ENCODE peak calls at places on chromosomes 6 and 20, in seven cellular contexts. O, F, X, D, H, T and K are unnamed samples.
A peak's percentile ranks its signal among the peaks of the same experiment; 100 is the strongest.

GRCh38 chr20:1336699-1337387 is 7.9 kb upstream of the SDCBP2 start:
- DNase-seq in H (no peak), F (peak; percentile 60), T (no peak), X (peak; percentile 56), O (peak; percentile 36), D (peak; percentile 84), K (peak; percentile 31)

GRCh38 chr6:99736302-99736701 is 129.7 kb downstream of the PRDM13 start:
- DNase-seq in T (no peak), D (no peak), X (no peak), H (no peak), O (no peak), F (no peak), K (no peak)

GRCh38 chr6:108862479-108863191 is 14.4 kb downstream of the ARMC2 start:
- DNase-seq in D (no peak), O (no peak), T (no peak), H (no peak), F (peak; percentile 32), X (no peak), K (no peak)

GRCh38 chr20:39356913-39357312 is 394.8 kb downstream of the DHX35 start:
- DNase-seq in H (no peak), D (no peak), X (no peak), O (no peak), T (no peak), F (no peak), K (no peak)

GRCh38 chr6:169155481-169155880 is 98.2 kb downstream of the THBS2 start:
- DNase-seq in F (no peak), H (no peak), T (no peak), D (peak; percentile 50), O (no peak), X (no peak), K (no peak)

GRCh38 chr20:10635476-10636208 is 38.2 kb downstream of the JAG1 start:
- DNase-seq in D (no peak), T (no peak), F (no peak), O (no peak), X (no peak), H (peak; percentile 55), K (no peak)

GRCh38 chr20:58691773-58692578 is 624 bp upstream of the NPEPL1 start:
- DNase-seq in D (peak; percentile 87), X (peak; percentile 24), H (peak; percentile 39), O (no peak), F (peak; percentile 39), T (no peak), K (peak; percentile 36)

GRCh38 chr6:10322991-10323390 is 91.9 kb downstream of the TFAP2A start:
- DNase-seq in D (no peak), O (peak; percentile 26), T (no peak), H (no peak), X (no peak), F (no peak), K (no peak)

GRCh38 chr6:15434823-15435380 is 189.0 kb downstream of the JARID2 start:
- DNase-seq in O (no peak), T (no peak), F (no peak), H (no peak), X (no peak), D (no peak), K (no peak)

GRCh38 chr20:14446446-14446845 is 109.0 kb upstream of the FLRT3 start:
- DNase-seq in F (no peak), T (no peak), D (no peak), X (no peak), O (no peak), H (no peak), K (no peak)

GRCh38 chr6:106527979-106528378 is 101.3 kb downstream of the RTN4IP1 start:
- DNase-seq in O (peak; percentile 98), D (no peak), X (no peak), F (no peak), H (peak; percentile 91), T (peak; percentile 95), K (peak; percentile 99)

GRCh38 chr6:147106759-147107401 is 97.3 kb upstream of the STXBP5 start:
- DNase-seq in F (no peak), O (peak; percentile 34), H (peak; percentile 82), D (no peak), T (no peak), X (no peak), K (peak; percentile 17)

GRCh38 chr20:19661717-19662637 is 96.1 kb upstream of the RIN2 start:
- DNase-seq in H (peak; percentile 89), X (peak; percentile 80), D (peak; percentile 85), O (peak; percentile 35), F (peak; percentile 69), T (peak; percentile 52), K (peak; percentile 72)

GRCh38 chr6:16921399-16922110 is 160.3 kb upstream of the ATXN1 start:
- DNase-seq in D (no peak), T (no peak), O (no peak), H (peak; percentile 23), X (no peak), F (no peak), K (peak; percentile 48)

GRCh38 chr6:2307794-2308193 is 62.4 kb upstream of the GMDS start:
- DNase-seq in O (no peak), F (no peak), T (no peak), D (no peak), X (no peak), H (no peak), K (no peak)

GRCh38 chr6:145651988-145652387 is 83.3 kb downstream of the EPM2A start:
- DNase-seq in F (no peak), X (no peak), O (no peak), H (no peak), T (no peak), D (no peak), K (no peak)

GRCh38 chr6:116034327-116034726 is 26.4 kb downstream of the FRK start:
- DNase-seq in X (no peak), D (no peak), O (peak; percentile 64), H (peak; percentile 71), F (no peak), T (no peak), K (peak; percentile 57)

GRCh38 chr6:65461121-65461520 is 245.9 kb downstream of the EYS start:
- DNase-seq in H (peak; percentile 1), T (no peak), F (no peak), X (no peak), D (no peak), O (no peak), K (no peak)

GRCh38 chr6:24329451-24329850 is 28.4 kb downstream of the DCDC2 start:
- DNase-seq in D (no peak), X (no peak), T (no peak), O (peak; percentile 54), H (no peak), F (no peak), K (no peak)

GRCh38 chr6:6900566-6901204 is 207.1 kb upstream of the RREB1 start:
- DNase-seq in H (no peak), D (no peak), O (no peak), T (no peak), X (no peak), F (no peak), K (no peak)

GRCh38 chr20:32354592-32355416 is 3.3 kb upstream of the ASXL1 start:
- DNase-seq in T (peak; percentile 74), H (peak; percentile 70), F (no peak), X (no peak), O (peak; percentile 66), D (no peak), K (peak; percentile 71)

GRCh38 chr6:88840806-88841539 is 122.4 kb downstream of the RNGTT start:
- DNase-seq in X (no peak), T (no peak), D (no peak), F (no peak), O (peak; percentile 20), H (peak; percentile 49), K (peak; percentile 33)

GRCh38 chr6:38261626-38262025 is 378.1 kb downstream of the BTBD9 start:
- DNase-seq in F (no peak), X (no peak), O (no peak), T (no peak), D (no peak), H (peak; percentile 35), K (no peak)

GRCh38 chr6:133991096-133991593 is 38.1 kb downstream of the TBPL1 start:
- DNase-seq in H (peak; percentile 83), T (peak; percentile 74), D (no peak), O (peak; percentile 79), F (no peak), X (no peak), K (peak; percentile 61)

GRCh38 chr6:56624046-56624727 is 18.5 kb downstream of the DST start:
- DNase-seq in T (no peak), F (no peak), D (no peak), X (no peak), H (no peak), O (no peak), K (no peak)

GRCh38 chr6:101932704-101933103 is 539.2 kb downstream of the GRIK2 start:
- DNase-seq in H (no peak), O (no peak), X (no peak), D (no peak), F (no peak), T (no peak), K (no peak)

GRCh38 chr20:57627972-57628650 is 7.9 kb upstream of the ZBP1 start:
- DNase-seq in X (peak; percentile 58), D (peak; percentile 60), F (peak; percentile 44), O (no peak), T (peak; percentile 13), H (peak; percentile 81), K (peak; percentile 62)

GRCh38 chr6:18561006-18561750 is 174.0 kb downstream of the RNF144B start:
- DNase-seq in H (no peak), D (no peak), F (no peak), T (no peak), X (no peak), O (no peak), K (no peak)

GRCh38 chr6:26329763-26330511 is 35.1 kb upstream of the BTN3A2 start:
- DNase-seq in T (peak; percentile 69), H (peak; percentile 66), O (peak; percentile 31), D (no peak), X (peak; percentile 43), F (peak; percentile 34), K (peak; percentile 39)

GRCh38 chr20:53020834-53021233 is 48.7 kb downstream of the TSHZ2 start:
- DNase-seq in F (no peak), X (no peak), T (no peak), H (no peak), O (no peak), D (no peak), K (no peak)
- TF ChIP-seq CTCF in F (no peak), X (no peak), T (no peak), H (no peak), O (no peak), D (no peak), K (no peak)

DNA sequence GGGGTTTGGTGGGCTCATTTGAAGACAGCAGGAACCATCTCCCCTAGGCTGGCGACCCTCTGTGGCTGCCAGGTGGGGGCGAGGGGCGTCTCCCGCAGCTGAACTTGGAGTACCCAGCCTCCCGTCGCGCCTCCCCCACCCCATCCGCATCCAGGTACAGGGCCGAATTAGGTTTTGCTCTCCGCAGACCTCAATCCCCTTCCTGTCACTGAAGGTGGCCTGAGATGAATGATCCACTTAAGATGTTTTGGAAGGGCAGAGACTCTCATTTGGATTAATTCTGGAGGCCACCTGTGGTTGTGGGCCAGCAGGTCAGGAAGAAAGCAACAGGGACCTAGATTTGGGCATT is 493 bp downstream of the CD83 start:
- DNase-seq in D (no peak), F (no peak), H (no peak), X (no peak), O (no peak), T (no peak), K (no peak)
- H3K4me3 ChIP-seq in D (peak overlapping the region; percentile 57), F (peak overlapping the region; percentile 65), H (peak overlapping the region; percentile 70), X (peak overlapping the region; percentile 33), O (peak overlapping the region; percentile 60), T (peak overlapping the region; percentile 70), K (peak overlapping the region; percentile 62)

GRCh38 chr6:150070236-150070860 is 1.4 kb upstream of the ULBP3 start:
- DNase-seq in F (no peak), T (no peak), H (no peak), D (no peak), O (no peak), X (no peak), K (no peak)
- TF ChIP-seq CTCF in F (no peak), T (no peak), H (no peak), D (no peak), O (no peak), X (no peak), K (no peak)

GRCh38 chr20:44186201-44186600 is 787 bp downstream of the JPH2 start:
- DNase-seq in H (no peak), D (peak; percentile 48), T (no peak), X (no peak), O (no peak), F (no peak), K (no peak)
- H3K4me3 ChIP-seq in H (no peak overlapping the region), D (peak overlapping the region; percentile 79), T (peak overlapping the region; percentile 97), X (no peak overlapping the region), O (peak overlapping the region; percentile 47), F (peak overlapping the region; percentile 50), K (peak overlapping the region; percentile 70)